ENCODE peak calls at places on chromosomes 5 and 9, in six cellular contexts. One of them, this sample, is unnamed.

GRCh38 chr5:174423538-174423937 is 300.8 kb upstream of the MSX2 start:
- DNase-seq in GM12878: no peak
- DNase-seq in H1: no peak
- DNase-seq in GM23338: no peak
- DNase-seq in K562: no peak
- DNase-seq in HepG2: no peak
- DNase-seq in this sample: no peak

GRCh38 chr5:107067391-107067790 is 603.3 kb downstream of the EFNA5 start:
- DNase-seq in H1: no peak
- DNase-seq in GM12878: no peak
- DNase-seq in GM23338: peak; percentile 36
- DNase-seq in HepG2: no peak
- DNase-seq in K562: no peak
- DNase-seq in this sample: peak; percentile 23

GRCh38 chr9:91711755-91712591 is 238.1 kb downstream of the ROR2 start:
- DNase-seq in GM23338: no peak
- DNase-seq in K562: peak; percentile 13
- DNase-seq in H1: no peak
- DNase-seq in HepG2: no peak
- DNase-seq in GM12878: peak; percentile 86
- DNase-seq in this sample: no peak

GRCh38 chr9:9556865-9557803 is 1055.7 kb downstream of the PTPRD start:
- DNase-seq in GM12878: no peak
- DNase-seq in K562: no peak
- DNase-seq in H1: no peak
- DNase-seq in HepG2: no peak
- DNase-seq in GM23338: peak; percentile 96
- DNase-seq in this sample: peak; percentile 21

GRCh38 chr9:132351404-132352050 is 3.3 kb downstream of the SETX start:
- DNase-seq in K562: no peak
- DNase-seq in H1: no peak
- DNase-seq in GM12878: no peak
- DNase-seq in HepG2: no peak
- DNase-seq in GM23338: no peak
- DNase-seq in this sample: no peak

GRCh38 chr5:92119110-92119509 is 736.0 kb upstream of the ARRDC3 start:
- DNase-seq in HepG2: no peak
- DNase-seq in H1: no peak
- DNase-seq in K562: no peak
- DNase-seq in GM12878: no peak
- DNase-seq in GM23338: peak; percentile 48
- DNase-seq in this sample: no peak

GRCh38 chr5:96703384-96703910 is 41.3 kb downstream of the CAST start:
- DNase-seq in H1: no peak
- DNase-seq in GM12878: no peak
- DNase-seq in K562: no peak
- DNase-seq in HepG2: peak; percentile 46
- DNase-seq in GM23338: peak; percentile 18
- DNase-seq in this sample: no peak

GRCh38 chr9:33426843-33427293 is 20.5 kb downstream of the AQP3 start:
- DNase-seq in HepG2: no peak
- DNase-seq in GM12878: no peak
- DNase-seq in K562: peak; percentile 54
- DNase-seq in GM23338: no peak
- DNase-seq in H1: no peak
- DNase-seq in this sample: no peak

DNA sequence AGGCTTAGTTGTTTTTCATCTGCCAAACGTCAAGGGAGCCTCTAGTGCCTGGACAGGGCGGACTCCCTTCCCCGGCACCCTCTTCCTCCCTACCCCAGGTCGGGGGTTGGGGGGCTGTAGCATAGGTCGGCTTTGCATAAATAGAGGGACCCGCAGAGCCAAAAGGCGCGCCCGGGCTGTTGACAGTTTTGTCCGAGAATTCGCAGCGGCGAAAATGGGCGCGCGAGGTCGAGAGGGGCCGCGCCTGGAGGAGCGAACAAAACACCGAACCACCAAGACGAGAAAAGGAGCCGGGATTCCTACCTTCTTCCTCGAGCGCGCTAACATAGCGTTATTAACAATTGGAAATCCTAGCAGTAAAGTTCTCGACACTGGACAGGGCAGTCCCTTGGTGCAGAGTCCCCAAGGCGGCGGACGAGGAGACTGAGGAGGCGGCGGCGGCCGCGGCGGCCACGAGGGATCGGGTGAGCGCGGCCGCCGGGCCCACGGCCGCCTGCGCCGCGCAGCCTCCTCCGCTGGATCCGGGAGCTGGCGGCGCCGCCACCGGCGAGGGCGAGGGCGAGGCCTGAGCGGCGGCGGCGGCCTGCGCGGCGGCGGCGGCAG is 1.8 kb downstream of the FOXD1 start:
- DNase-seq in H1: peak; percentile 64
- DNase-seq in HepG2: no peak
- DNase-seq in GM23338: peak; percentile 52
- DNase-seq in GM12878: no peak
- DNase-seq in K562: peak; percentile 25
- DNase-seq in this sample: peak; percentile 37
- TF ChIP-seq CREB1 in H1: no peak
- TF ChIP-seq CREB1 in HepG2: no peak
- TF ChIP-seq CREB1 in GM23338: no peak
- TF ChIP-seq CREB1 in GM12878: no peak
- TF ChIP-seq CREB1 in K562: no peak
- TF ChIP-seq CREB1 in this sample: no peak

DNA sequence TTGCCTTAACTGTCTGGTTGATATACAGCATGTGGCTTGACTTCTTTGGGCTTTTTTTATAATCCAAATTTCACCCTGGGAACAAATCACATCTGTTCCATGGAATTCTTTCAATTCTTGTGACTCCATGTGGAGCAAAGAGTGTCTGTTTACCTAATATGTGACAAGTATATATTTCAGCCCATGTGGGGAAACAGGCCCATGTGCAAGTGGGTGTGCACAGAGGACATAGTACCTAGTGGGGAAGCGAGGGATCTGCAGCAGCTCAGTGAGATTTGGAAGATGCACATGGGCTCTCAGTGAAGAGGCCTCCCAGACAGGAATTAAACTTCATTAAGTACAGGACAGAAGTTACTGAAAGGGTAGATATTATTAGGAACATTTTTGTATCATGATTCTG is 181.0 kb downstream of the SLC12A2 start:
- DNase-seq in GM23338: no peak
- DNase-seq in GM12878: no peak
- DNase-seq in K562: no peak
- DNase-seq in HepG2: no peak
- DNase-seq in H1: no peak
- DNase-seq in this sample: no peak
- TF ChIP-seq CREB1 in GM23338: no peak
- TF ChIP-seq CREB1 in GM12878: no peak
- TF ChIP-seq CREB1 in K562: no peak
- TF ChIP-seq CREB1 in HepG2: no peak
- TF ChIP-seq CREB1 in H1: no peak
- TF ChIP-seq CREB1 in this sample: no peak

DNA sequence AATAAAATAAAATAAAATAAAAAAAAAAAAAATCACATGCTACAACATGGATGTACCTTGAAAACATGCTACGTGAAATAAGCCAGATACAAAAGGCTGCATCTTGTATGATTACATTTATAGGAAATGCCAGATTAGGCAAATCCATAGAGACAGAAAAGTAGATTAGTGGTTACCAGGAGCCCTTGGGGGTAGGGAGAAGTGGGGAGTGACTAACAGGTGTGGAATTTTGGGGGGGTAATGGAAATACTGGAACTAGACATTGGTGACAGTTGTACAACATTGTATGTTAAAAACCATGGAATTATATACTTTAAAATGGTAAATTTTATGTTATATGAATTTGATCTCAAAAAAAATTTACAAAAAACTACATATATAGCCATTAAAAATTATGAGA is 47.3 kb downstream of the SLC1A1 start:
- DNase-seq in GM12878: no peak
- DNase-seq in GM23338: no peak
- DNase-seq in K562: no peak
- DNase-seq in H1: no peak
- DNase-seq in HepG2: no peak
- DNase-seq in this sample: no peak
- TF ChIP-seq CREB1 in GM12878: no peak
- TF ChIP-seq CREB1 in GM23338: no peak
- TF ChIP-seq CREB1 in K562: no peak
- TF ChIP-seq CREB1 in H1: no peak
- TF ChIP-seq CREB1 in HepG2: no peak
- TF ChIP-seq CREB1 in this sample: no peak

GRCh38 chr5:38426493-38426892 is 130.0 kb downstream of the LIFR start:
- DNase-seq in H1: no peak
- DNase-seq in HepG2: no peak
- DNase-seq in GM23338: no peak
- DNase-seq in K562: no peak
- DNase-seq in GM12878: no peak
- DNase-seq in this sample: no peak
- TF ChIP-seq CREB1 in H1: no peak
- TF ChIP-seq CREB1 in HepG2: no peak
- TF ChIP-seq CREB1 in GM23338: no peak
- TF ChIP-seq CREB1 in K562: no peak
- TF ChIP-seq CREB1 in GM12878: no peak
- TF ChIP-seq CREB1 in this sample: no peak

DNA sequence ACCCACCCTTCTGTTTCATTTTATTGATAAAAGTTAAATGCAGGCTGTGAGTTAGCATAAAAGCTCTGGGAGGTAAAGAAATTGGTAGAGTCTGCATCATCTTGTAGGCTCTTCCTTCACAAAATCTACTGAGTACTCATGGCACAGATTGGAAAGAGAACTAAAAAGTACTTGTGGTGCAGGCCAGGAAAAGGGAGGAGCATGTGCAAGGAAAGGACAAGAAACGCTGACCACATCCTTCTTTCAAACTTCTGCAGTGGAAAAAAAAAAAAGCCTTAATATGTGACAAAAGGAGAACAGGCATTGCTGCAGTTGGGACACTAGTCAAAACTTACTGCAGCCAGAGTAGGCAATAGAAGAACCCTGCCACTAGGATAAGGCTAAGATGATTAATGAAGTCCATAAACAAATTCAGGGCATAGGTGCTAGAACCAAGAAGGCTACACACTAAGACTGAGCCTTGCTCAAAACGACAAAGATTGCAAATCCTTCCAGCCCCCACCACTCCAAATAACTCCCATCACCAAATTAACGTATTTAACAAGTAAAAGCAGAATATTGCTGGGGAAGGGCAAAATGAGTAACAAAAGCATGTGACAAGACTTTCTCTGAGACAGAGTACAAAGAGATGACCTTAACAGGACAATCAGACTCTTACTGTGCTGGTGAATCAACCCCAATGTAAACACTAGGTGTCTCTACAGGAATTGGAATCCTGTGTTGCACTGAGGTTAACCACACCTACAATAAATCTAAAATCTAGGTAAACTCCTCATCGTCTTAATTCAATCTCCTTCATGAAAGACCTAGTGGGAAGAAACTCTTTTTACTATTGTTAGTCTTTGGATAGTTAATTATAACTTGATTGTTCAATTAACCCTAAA is 1024.8 kb downstream of the TLE1 start:
- DNase-seq in GM12878: no peak
- DNase-seq in GM23338: no peak
- DNase-seq in H1: no peak
- DNase-seq in HepG2: no peak
- DNase-seq in K562: no peak
- DNase-seq in this sample: no peak
- TF ChIP-seq CREB1 in GM12878: no peak
- TF ChIP-seq CREB1 in GM23338: no peak
- TF ChIP-seq CREB1 in H1: no peak
- TF ChIP-seq CREB1 in HepG2: no peak
- TF ChIP-seq CREB1 in K562: no peak
- TF ChIP-seq CREB1 in this sample: no peak

DNA sequence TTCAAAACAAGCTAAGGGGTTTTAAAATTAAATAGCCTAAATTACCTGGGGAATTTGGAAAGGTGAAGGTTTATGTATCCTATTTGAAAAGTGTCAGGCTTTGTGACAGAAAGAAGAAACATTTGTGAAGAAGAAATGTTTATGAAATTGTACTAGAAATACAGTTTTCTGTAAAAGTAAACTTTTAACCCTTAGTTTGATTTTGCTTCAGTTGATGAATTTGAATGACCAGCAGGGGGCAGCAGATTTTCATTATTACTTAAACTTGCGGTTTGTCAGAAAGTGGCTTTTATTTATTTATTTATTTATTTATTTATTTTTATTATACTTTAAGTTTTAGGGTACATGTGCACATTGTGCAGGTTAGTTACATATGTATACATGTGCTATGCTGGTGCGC is 58.1 kb downstream of the NNT start:
- DNase-seq in HepG2: peak; percentile 40
- DNase-seq in H1: peak; percentile 55
- DNase-seq in GM23338: peak; percentile 71
- DNase-seq in K562: peak; percentile 74
- DNase-seq in GM12878: no peak
- DNase-seq in this sample: peak; percentile 17
- TF ChIP-seq CREB1 in HepG2: no peak
- TF ChIP-seq CREB1 in H1: no peak
- TF ChIP-seq CREB1 in GM23338: no peak
- TF ChIP-seq CREB1 in K562: no peak
- TF ChIP-seq CREB1 in GM12878: no peak
- TF ChIP-seq CREB1 in this sample: no peak

DNA sequence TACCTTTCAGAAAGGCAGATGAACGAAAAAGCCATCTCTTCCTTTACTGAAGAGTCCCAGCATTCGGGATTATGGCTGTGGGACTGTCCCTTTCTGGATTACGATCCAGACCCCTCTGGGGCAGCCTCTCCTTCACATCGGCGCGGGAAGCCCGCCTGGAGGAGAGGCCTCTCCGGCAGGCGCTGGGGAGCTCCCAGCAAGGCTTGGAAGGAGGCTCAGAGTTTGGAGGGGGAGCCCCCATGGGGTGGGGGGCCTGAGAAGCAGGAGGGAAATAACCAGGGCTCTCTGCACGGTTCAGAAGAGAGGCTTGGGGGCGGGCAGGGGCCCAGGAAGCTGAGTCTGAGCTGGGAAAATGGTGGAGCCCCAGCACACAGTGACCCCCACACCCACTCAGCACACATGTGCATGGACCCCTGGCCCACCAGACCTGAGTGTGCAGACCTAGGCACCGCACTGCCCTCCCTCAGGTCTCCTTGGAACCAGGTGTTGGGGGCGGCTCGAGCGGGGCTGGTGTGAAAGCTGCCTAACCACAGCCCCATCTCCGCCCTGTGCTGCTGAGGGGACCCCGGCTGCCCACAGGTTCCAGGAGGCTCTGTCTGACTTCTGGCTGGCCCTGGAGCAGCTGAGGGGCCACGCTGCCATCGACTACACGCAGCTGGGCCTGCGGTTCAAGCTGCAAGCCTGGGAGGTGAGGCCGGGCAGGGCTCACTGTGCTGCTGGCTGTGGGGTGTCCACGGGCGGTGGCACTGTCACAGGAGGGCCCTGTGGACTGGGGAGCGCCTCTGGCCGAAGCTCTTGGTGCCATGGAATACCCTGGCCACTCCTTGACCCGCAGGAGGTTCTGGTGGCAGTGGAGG is 4.5 kb downstream of the NOXA1 start:
- DNase-seq in K562: no peak
- DNase-seq in GM12878: no peak
- DNase-seq in GM23338: no peak
- DNase-seq in H1: no peak
- DNase-seq in HepG2: no peak
- DNase-seq in this sample: no peak
- TF ChIP-seq CREB1 in K562: no peak
- TF ChIP-seq CREB1 in GM12878: no peak
- TF ChIP-seq CREB1 in GM23338: no peak
- TF ChIP-seq CREB1 in H1: no peak
- TF ChIP-seq CREB1 in HepG2: no peak
- TF ChIP-seq CREB1 in this sample: no peak

This sample was measured in WTC11.